ENCODE peak calls at places on chromosomes 16 and 17, in eight cellular contexts. M is prostate gland, G is astrocyte of the spinal cord, O is Panc1, P is thoracic aorta, S is left lung, L is mesendoderm, V is SK-N-SH. H is an unnamed sample.

GRCh38 chr17:81188491-81188840 is 22.4 kb upstream of the AATK start:
- DNase-seq in V (no peak), S (no peak), M (no peak), L (no peak), G (no peak), P (no peak), O (no peak), H (no peak)

GRCh38 chr17:56679148-56679766 is 85.8 kb downstream of the NOG start:
- DNase-seq in P (no peak), S (no peak), L (peak; percentile 67), G (peak; percentile 56), O (no peak), V (peak; percentile 68), M (no peak), H (peak; percentile 62)

GRCh38 chr16:73483076-73483791 is 435.3 kb upstream of the ZFHX3 start:
- DNase-seq in G (no peak), S (no peak), M (no peak), P (no peak), L (peak; percentile 84), V (no peak), O (no peak), H (no peak)

GRCh38 chr16:84769416-84769815 is 50.4 kb upstream of the CRISPLD2 start:
- DNase-seq in S (no peak), M (no peak), V (no peak), O (no peak), L (no peak), P (no peak), G (no peak), H (no peak)

GRCh38 chr17:50280068-50280467 is 5.8 kb downstream of the TMEM92 start:
- DNase-seq in S (no peak), V (no peak), L (no peak), M (no peak), O (no peak), P (no peak), G (no peak), H (no peak)

GRCh38 chr17:12035713-12036112 is 15.0 kb downstream of the MAP2K4 start:
- DNase-seq in P (no peak), L (no peak), V (no peak), O (no peak), S (no peak), M (no peak), G (no peak), H (no peak)

GRCh38 chr17:17060001-17060929 is 18.0 kb downstream of the MPRIP start:
- DNase-seq in S (peak; percentile 16), G (no peak), O (no peak), L (no peak), M (no peak), P (no peak), V (no peak), H (no peak)

GRCh38 chr16:89606006-89606405 is 7.4 kb upstream of the DPEP1 start:
- DNase-seq in V (no peak), O (no peak), L (no peak), S (no peak), M (no peak), G (no peak), P (no peak), H (peak; percentile 89)

GRCh38 chr16:57875347-57875746 is 73.1 kb upstream of the KIFC3 start:
- DNase-seq in M (no peak), O (no peak), V (no peak), P (no peak), S (no peak), L (no peak), G (no peak), H (no peak)

GRCh38 chr16:85901110-85901509 is 2.1 kb downstream of the IRF8 start:
- DNase-seq in M (no peak), O (no peak), L (no peak), S (no peak), P (no peak), V (no peak), G (no peak), H (no peak)
- H3K4me3 ChIP-seq in M (no peak overlapping the region), O (no peak overlapping the region), L (no peak overlapping the region), S (no peak overlapping the region), P (peak overlapping the region; percentile 68), V (no peak overlapping the region), G (no peak overlapping the region), H (no peak overlapping the region)

GRCh38 chr17:75048396-75048933 is 1.4 kb downstream of the KCTD2 start:
- DNase-seq in G (no peak), L (no peak), S (no peak), M (no peak), V (no peak), O (no peak), P (peak; percentile 15), H (no peak)
- H3K4me3 ChIP-seq in G (peak overlapping the region; percentile 95), L (peak overlapping the region; percentile 77), S (no peak overlapping the region), M (no peak overlapping the region), V (peak overlapping the region; percentile 87), O (peak overlapping the region; percentile 100), P (peak overlapping the region; percentile 89), H (peak overlapping the region; percentile 94)

DNA sequence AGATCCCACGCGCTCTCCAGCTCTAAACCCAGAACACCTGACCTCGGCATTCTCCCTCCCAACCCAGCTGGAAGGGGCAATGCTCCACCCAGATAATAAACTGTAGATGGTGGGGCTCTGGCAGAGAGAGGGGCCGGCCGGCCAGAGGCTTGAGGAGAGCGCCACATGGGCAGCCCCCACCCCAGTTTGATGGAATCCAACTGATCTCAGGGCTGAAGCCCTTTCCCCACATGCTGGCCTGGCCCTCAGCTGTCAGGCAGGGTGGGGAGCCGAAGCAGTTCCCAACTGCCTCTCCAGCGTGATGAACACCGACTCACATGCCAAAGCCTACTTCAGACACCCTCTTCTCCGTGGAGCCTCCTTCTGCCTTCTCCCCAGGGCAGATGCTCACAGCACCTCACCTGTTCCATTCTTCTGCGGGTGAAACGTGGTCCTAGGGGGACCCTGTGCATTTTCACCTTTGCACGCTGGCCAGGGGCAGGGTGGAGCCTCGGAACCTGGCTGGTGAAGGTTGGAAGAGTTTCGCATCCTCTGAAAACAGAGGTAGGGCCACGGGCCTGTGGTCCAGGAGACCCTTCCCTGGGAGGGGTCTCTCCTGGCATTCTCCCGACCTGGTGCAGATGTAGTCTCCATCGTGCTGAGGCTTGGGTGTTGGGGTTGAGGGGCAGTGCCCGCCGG is 65.7 kb upstream of the ZNF469 start:
- DNase-seq in S (no peak), M (no peak), G (no peak), O (no peak), V (no peak), P (no peak), L (no peak), H (no peak)
- H3K4me3 ChIP-seq in S (no peak overlapping the region), M (no peak overlapping the region), G (no peak overlapping the region), O (no peak overlapping the region), V (no peak overlapping the region), P (no peak overlapping the region), L (no peak overlapping the region), H (no peak overlapping the region)

GRCh38 chr17:40113961-40114272 is 7.9 kb upstream of the MSL1 start:
- DNase-seq in G (no peak), V (no peak), L (peak; percentile 77), P (no peak), M (no peak), S (no peak), O (no peak), H (no peak)

GRCh38 chr17:40113110-40113960 is 8.4 kb upstream of the MSL1 start:
- DNase-seq in P (peak; percentile 81), O (peak; percentile 84), G (peak; percentile 94), S (peak; percentile 94), V (peak; percentile 90), M (peak; percentile 95), L (peak; percentile 98), H (peak; percentile 95)

GRCh38 chr17:40111221-40112128 is 10.3 kb upstream of the MSL1 start:
- DNase-seq in G (peak; percentile 91), M (peak; percentile 90), S (peak; percentile 89), O (peak; percentile 75), P (peak; percentile 87), V (peak; percentile 87), L (peak; percentile 97), H (peak; percentile 87)

GRCh38 chr17:40112191-40112590 is 9.6 kb upstream of the MSL1 start:
- DNase-seq in O (no peak), L (no peak), V (no peak), G (no peak), M (no peak), P (no peak), S (no peak), H (no peak)

DNA sequence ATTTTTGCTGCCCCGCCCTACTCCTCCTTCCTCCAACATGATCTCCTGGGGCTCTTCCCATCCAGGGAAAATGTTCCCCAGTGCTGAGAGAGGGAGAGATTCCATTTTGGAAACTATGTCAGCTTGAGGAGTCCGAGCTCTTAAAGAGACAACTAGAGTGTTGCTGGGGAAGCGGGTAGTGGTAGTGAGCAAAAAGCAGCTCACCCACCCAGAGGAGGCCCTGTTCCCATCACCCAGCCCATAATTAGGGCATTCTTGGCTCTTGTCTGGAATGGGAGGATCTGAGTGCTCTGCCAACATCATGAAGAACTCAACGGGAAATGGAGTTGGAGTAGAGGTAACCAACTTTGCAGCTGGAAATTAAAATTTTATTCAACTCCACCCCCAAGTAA is 9.1 kb upstream of the MSL1 start:
- DNase-seq in O (no peak), P (no peak), S (no peak), L (no peak), V (no peak), G (no peak), M (no peak), H (no peak)
- H3K4me3 ChIP-seq in O (no peak overlapping the region), P (peak overlapping the region; percentile 2), S (no peak overlapping the region), L (no peak overlapping the region), V (no peak overlapping the region), G (no peak overlapping the region), M (no peak overlapping the region), H (no peak overlapping the region)

DNA sequence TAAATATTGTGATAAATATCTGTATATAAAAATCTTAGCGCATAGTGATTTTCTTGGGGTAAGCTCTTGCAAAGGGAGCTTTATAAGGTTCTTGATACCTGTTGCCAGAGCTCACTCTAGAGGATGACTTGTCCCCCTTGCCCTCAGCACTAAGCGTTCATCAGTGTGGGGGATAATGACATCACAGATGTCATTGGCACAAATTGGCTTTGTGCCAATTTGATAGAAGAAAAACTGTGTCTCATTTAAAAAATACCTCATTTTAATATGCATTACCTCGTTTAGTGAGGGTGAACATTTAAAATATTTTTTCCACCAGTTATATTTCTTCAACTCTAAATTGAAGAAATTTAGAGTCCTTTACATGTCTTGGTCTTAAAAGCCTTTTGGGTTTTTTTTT is 40.2 kb downstream of the PGS1 start:
- DNase-seq in S (no peak), L (no peak), P (no peak), M (no peak), V (peak; percentile 64), O (no peak), G (no peak), H (no peak)
- H3K4me3 ChIP-seq in S (no peak overlapping the region), L (no peak overlapping the region), P (no peak overlapping the region), M (no peak overlapping the region), V (no peak overlapping the region), O (no peak overlapping the region), G (no peak overlapping the region), H (no peak overlapping the region)